ENCODE peak calls at places on chromosome 20, in nine cellular contexts. D, Q, Z, E, I, S, F, H and P are unnamed samples.

GRCh38 chr20:48025061-48025515 is 239.8 kb upstream of the SULF2 start:
- DNase-seq in F (no peak), I (no peak), H (no peak), D (peak), S (peak), E (peak), Z (peak), Q (peak), P (no peak)

GRCh38 chr20:10633708-10634107 is 40.1 kb downstream of the JAG1 start:
- DNase-seq in I (no peak), D (no peak), F (no peak), Z (no peak), S (no peak), H (no peak), Q (no peak), E (no peak), P (no peak)

GRCh38 chr20:2101057-2101934 is at the start of gene STK35:
- DNase-seq in I (peak), H (no peak), D (no peak), E (no peak), Z (peak), Q (peak), S (peak), F (peak), P (no peak)

GRCh38 chr20:19438488-19438887 is 226.0 kb downstream of the SLC24A3 start:
- DNase-seq in Q (no peak), I (no peak), H (no peak), Z (no peak), S (no peak), F (no peak), E (no peak), D (no peak), P (no peak)

GRCh38 chr20:47785900-47786762 is 850 bp upstream of the SULF2 start:
- DNase-seq in H (peak), F (peak), Z (peak), E (peak), I (peak), S (peak), D (peak), Q (peak), P (no peak)

GRCh38 chr20:52761867-52762266 is 210.3 kb upstream of the TSHZ2 start:
- DNase-seq in Z (peak), F (no peak), Q (no peak), E (no peak), S (no peak), I (no peak), D (no peak), H (no peak), P (no peak)

GRCh38 chr20:11766961-11767360 is 150.7 kb upstream of the BTBD3 start:
- DNase-seq in D (no peak), I (no peak), Z (no peak), F (no peak), Q (no peak), S (no peak), E (peak), H (no peak), P (no peak)

GRCh38 chr20:645318-646106 is 7.5 kb downstream of the SRXN1 start:
- DNase-seq in Q (peak), H (peak), F (peak), Z (peak), S (peak), I (peak), E (peak), D (peak), P (no peak)

GRCh38 chr20:63680427-63680826 is 16.0 kb upstream of the TNFRSF6B start:
- DNase-seq in F (no peak), Z (no peak), S (no peak), H (no peak), D (no peak), Q (no peak), E (no peak), I (no peak), P (no peak)

GRCh38 chr20:36336204-36336603 is 30.1 kb downstream of the DLGAP4 start:
- DNase-seq in H (no peak), S (no peak), I (no peak), Q (no peak), E (no peak), D (no peak), F (no peak), Z (no peak), P (no peak)

GRCh38 chr20:46088409-46089075 is 1.2 kb downstream of the NCOA5 start:
- DNase-seq in Q (no peak), Z (peak), H (no peak), F (no peak), E (peak), D (no peak), I (no peak), S (peak), P (no peak)

GRCh38 chr20:46573788-46574581 is 23.5 kb upstream of the OCSTAMP start:
- DNase-seq in Q (no peak), I (no peak), D (no peak), F (no peak), Z (no peak), H (no peak), S (no peak), E (peak), P (no peak)

GRCh38 chr20:46324960-46325703 is 16.8 kb upstream of the CDH22 start:
- DNase-seq in H (no peak), Z (peak), F (peak), Q (no peak), E (peak), D (peak), I (peak), S (peak), P (no peak)

GRCh38 chr20:10519361-10520048 is 84.4 kb downstream of the SLX4IP start:
- DNase-seq in E (peak), I (no peak), F (no peak), H (no peak), Q (no peak), Z (peak), S (no peak), D (no peak), P (no peak)

GRCh38 chr20:1465470-1466210 is 1.0 kb downstream of the NSFL1C start:
- DNase-seq in Z (peak), F (no peak), I (no peak), E (peak), S (peak), Q (no peak), D (no peak), H (no peak), P (no peak)

GRCh38 chr20:52683761-52684160 is 288.4 kb upstream of the TSHZ2 start:
- DNase-seq in H (no peak), Q (no peak), D (no peak), Z (no peak), F (no peak), S (no peak), I (no peak), E (no peak), P (no peak)

GRCh38 chr20:8940311-8940710 is 128.6 kb upstream of the PLCB4 start:
- DNase-seq in D (no peak), S (no peak), Z (no peak), I (no peak), Q (no peak), H (no peak), F (no peak), E (no peak), P (no peak)

GRCh38 chr20:5973172-5973571 is 22.7 kb downstream of the MCM8 start:
- DNase-seq in S (peak), Q (no peak), D (no peak), I (no peak), E (peak), F (no peak), Z (peak), H (no peak), P (no peak)

GRCh38 chr20:43430265-43430664 is 27.4 kb upstream of the SRSF6 start:
- DNase-seq in F (no peak), Z (no peak), E (no peak), S (no peak), D (no peak), Q (no peak), I (no peak), H (no peak), P (no peak)

GRCh38 chr20:59514554-59514953 is 89.8 kb upstream of the PHACTR3 start:
- DNase-seq in H (no peak), I (no peak), F (no peak), Z (no peak), S (no peak), Q (no peak), D (no peak), E (no peak), P (no peak)

GRCh38 chr20:59508729-59509128 is 95.6 kb upstream of the PHACTR3 start:
- DNase-seq in F (no peak), Z (no peak), H (no peak), D (no peak), I (no peak), E (no peak), S (no peak), Q (no peak), P (no peak)
- TF ChIP-seq CTCF in F (no peak), Z (no peak), H (no peak), D (no peak), I (no peak), E (no peak), S (no peak), Q (no peak), P (no peak)

GRCh38 chr20:23080521-23080920 is 5.6 kb downstream of the CD93 start:
- DNase-seq in Q (no peak), Z (peak), F (no peak), E (no peak), I (no peak), H (no peak), S (no peak), D (no peak), P (no peak)

GRCh38 chr20:23079926-23080325 is 6.2 kb downstream of the CD93 start:
- DNase-seq in S (no peak), F (no peak), D (no peak), E (no peak), Q (no peak), H (no peak), Z (no peak), I (no peak), P (no peak)

GRCh38 chr20:23078351-23078993 is 7.7 kb downstream of the CD93 start:
- DNase-seq in S (no peak), Q (no peak), H (no peak), E (no peak), Z (peak), I (no peak), F (no peak), D (no peak), P (no peak)

GRCh38 chr20:23077277-23077676 is 8.8 kb downstream of the CD93 start:
- DNase-seq in Z (no peak), S (no peak), Q (no peak), I (no peak), F (no peak), E (no peak), H (no peak), D (no peak), P (no peak)

DNA sequence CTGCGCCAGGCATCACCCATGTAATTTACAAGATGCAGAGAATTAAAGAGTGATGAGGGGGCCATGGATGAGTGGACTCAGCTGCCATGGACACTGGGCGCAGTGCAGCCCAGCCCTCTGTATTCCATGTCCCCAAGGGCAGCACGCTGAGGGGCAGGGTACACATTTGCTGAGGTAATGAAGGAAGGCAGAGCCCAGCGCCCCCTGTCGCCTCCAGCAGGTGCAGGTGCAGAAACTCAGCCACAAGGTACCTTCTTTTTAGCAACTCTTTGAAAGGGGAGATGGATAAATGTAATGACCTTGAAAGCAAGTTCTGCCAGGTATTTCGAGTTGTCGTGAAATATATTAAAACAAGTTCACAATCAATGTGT is 7.1 kb downstream of the CD93 start:
- DNase-seq in E (no peak), Q (no peak), H (no peak), F (no peak), I (no peak), Z (no peak), S (no peak), D (no peak), P (no peak)
- TF ChIP-seq CTCF in E (peak), Q (no peak), H (peak), F (peak), I (no peak), Z (no peak), S (no peak), D (no peak), P (peak)

GRCh38 chr20:24735263-24735662 is 213.8 kb upstream of the CST7 start:
- DNase-seq in Z (no peak), H (no peak), I (no peak), Q (no peak), F (no peak), E (no peak), D (no peak), S (no peak), P (no peak)
- TF ChIP-seq CTCF in Z (no peak), H (no peak), I (no peak), Q (no peak), F (no peak), E (no peak), D (no peak), S (no peak), P (no peak)

GRCh38 chr20:57660510-57661199 is 40.4 kb upstream of the ZBP1 start:
- DNase-seq in Q (peak), S (no peak), H (no peak), I (peak), F (no peak), D (no peak), E (no peak), Z (no peak), P (peak)
- TF ChIP-seq CTCF in Q (no peak), S (no peak), H (no peak), I (no peak), F (no peak), D (no peak), E (no peak), Z (no peak), P (no peak)